ENCODE peak calls at places on chromosomes 16 and 17, in eight cellular contexts. Q is amniotic epithelial cell; U is type B pancreatic cell; E is nephron progenitor cell; R is naive thymus-derived CD8-positive, alpha-beta T cell; W is lower leg skin; J is GM03348; Z is HuH-7. I is an unnamed sample.

GRCh38 chr17:43330876-43331639 is 67.7 kb upstream of the ARL4D start:
- DNase-seq in J (no peak), U (no peak), Q (peak), E (no peak), Z (no peak), W (no peak), R (no peak), I (no peak)

GRCh38 chr17:78377858-78378224 is 608 bp upstream of the PGS1 start:
- DNase-seq in U (no peak), J (no peak), R (no peak), W (no peak), Z (no peak), Q (no peak), E (no peak), I (no peak)

GRCh38 chr17:56392274-56392673 is 201.2 kb upstream of the NOG start:
- DNase-seq in Q (no peak), Z (no peak), W (no peak), U (no peak), J (no peak), E (no peak), R (no peak), I (no peak)

GRCh38 chr17:81378941-81379511 is 16.2 kb upstream of the BAHCC1 start:
- DNase-seq in E (no peak), Q (no peak), Z (no peak), J (no peak), U (no peak), R (no peak), W (no peak), I (no peak)

GRCh38 chr17:83065660-83066542 is 13.5 kb upstream of the METRNL start:
- DNase-seq in R (no peak), E (no peak), J (no peak), Z (no peak), U (no peak), W (no peak), Q (no peak), I (no peak)

GRCh38 chr17:41631890-41632269 is 7.5 kb upstream of the KRT17 start:
- DNase-seq in E (no peak), W (no peak), R (no peak), U (no peak), Q (no peak), J (no peak), Z (no peak), I (no peak)

GRCh38 chr17:21078056-21078825 is 35.4 kb upstream of the USP22 start:
- DNase-seq in Z (no peak), W (no peak), Q (no peak), J (no peak), E (no peak), R (no peak), U (no peak), I (no peak)

GRCh38 chr16:75198135-75198600 is 8.8 kb downstream of the CTRB2 start:
- DNase-seq in Q (peak), R (no peak), E (no peak), Z (no peak), U (no peak), J (peak), W (no peak), I (peak)

GRCh38 chr17:82941021-82942001 is 101.5 kb upstream of the ZNF750 start:
- DNase-seq in W (no peak), U (peak), R (no peak), Q (no peak), E (no peak), J (no peak), Z (no peak), I (no peak)